ENCODE peak calls at places on chromosomes 11 and 22, in six cellular contexts. Y is NCI-H1105 treated with DMSO at 0.1 percent for 48 hours; X is stimulated activated CD4-positive, alpha-beta T cell treated with anti-CD3 and anti-CD28 coated beads, Interleukin-15, amount 100 ng/mL, for 1 hour; Z is OCI-LY7; A is NCI-H510A treated with DMSO at 0.1 percent for 48 hours; O is mesothelial cell of epicardium. J is an unnamed sample.

GRCh38 chr22:29581799-29582198 is 886 bp upstream of the NIPSNAP1 start:
- DNase-seq in Y (no peak), Z (no peak), O (no peak), A (peak), X (no peak), J (no peak)

GRCh38 chr22:46587067-46587471 is 33.1 kb upstream of the GRAMD4 start:
- DNase-seq in A (no peak), O (no peak), Y (no peak), X (no peak), Z (peak), J (no peak)

GRCh38 chr11:35662061-35662648 is 420 bp upstream of the TRIM44 start:
- DNase-seq in A (peak), X (no peak), Y (peak), Z (no peak), O (no peak), J (no peak)

GRCh38 chr11:34653851-34654490 is 33.1 kb downstream of the EHF start:
- DNase-seq in X (no peak), Y (no peak), O (no peak), Z (no peak), A (no peak), J (peak)

GRCh38 chr11:45769960-45770359 is 35.0 kb upstream of the SLC35C1 start:
- DNase-seq in X (no peak), Y (no peak), Z (no peak), A (no peak), O (no peak), J (no peak)

GRCh38 chr22:27283714-27284113 is 517.8 kb downstream of the MN1 start:
- DNase-seq in Y (no peak), O (no peak), Z (peak), X (no peak), A (no peak), J (no peak)

GRCh38 chr22:20436309-20437252 is 1.0 kb downstream of the SCARF2 start:
- DNase-seq in O (peak), Y (no peak), A (no peak), Z (no peak), X (no peak), J (no peak)

GRCh38 chr11:11993814-11994213 is 14.6 kb downstream of the DKK3 start:
- DNase-seq in X (no peak), A (no peak), Z (no peak), O (no peak), Y (no peak), J (no peak)

GRCh38 chr11:110069158-110069737 is 23.9 kb upstream of the ZC3H12C start:
- DNase-seq in Z (no peak), Y (no peak), X (no peak), O (no peak), A (peak), J (peak)

GRCh38 chr11:65502852-65503603 is 4.2 kb downstream of the MALAT1 start:
- DNase-seq in O (no peak), X (no peak), A (peak), Z (peak), Y (peak), J (no peak)

J was measured in psoas muscle.